ENCODE peak calls at places on chromosomes 11 and 22, in eight cellular contexts. One of them, this sample, is unnamed.

GRCh38 chr22:19568337-19569311 is 44.4 kb upstream of the CLDN5 start:
- DNase-seq in H1: no peak
- DNase-seq in right cardiac atrium: no peak
- DNase-seq in testis: no peak
- DNase-seq in WERI-Rb-1: no peak
- DNase-seq in SJCRH30: no peak
- DNase-seq in heart left ventricle: peak; percentile 56
- DNase-seq in psoas muscle: no peak
- DNase-seq in this sample: no peak

GRCh38 chr22:39439170-39439569 is 17.6 kb upstream of the MGAT3 start:
- DNase-seq in heart left ventricle: no peak
- DNase-seq in right cardiac atrium: no peak
- DNase-seq in H1: no peak
- DNase-seq in WERI-Rb-1: no peak
- DNase-seq in SJCRH30: no peak
- DNase-seq in testis: no peak
- DNase-seq in psoas muscle: no peak
- DNase-seq in this sample: no peak

GRCh38 chr11:34405079-34405858 is 33.5 kb upstream of the CAT start:
- DNase-seq in psoas muscle: no peak
- DNase-seq in H1: no peak
- DNase-seq in right cardiac atrium: no peak
- DNase-seq in testis: no peak
- DNase-seq in heart left ventricle: no peak
- DNase-seq in SJCRH30: no peak
- DNase-seq in WERI-Rb-1: no peak
- DNase-seq in this sample: no peak

GRCh38 chr11:45901646-45902045 is 5.4 kb downstream of the FREY1 start:
- DNase-seq in H1: no peak
- DNase-seq in psoas muscle: no peak
- DNase-seq in SJCRH30: no peak
- DNase-seq in right cardiac atrium: no peak
- DNase-seq in heart left ventricle: no peak
- DNase-seq in WERI-Rb-1: no peak
- DNase-seq in testis: no peak
- DNase-seq in this sample: no peak

GRCh38 chr11:9639099-9639498 is 24.8 kb upstream of the SWAP70 start:
- DNase-seq in testis: peak; percentile 63
- DNase-seq in psoas muscle: peak; percentile 73
- DNase-seq in WERI-Rb-1: no peak
- DNase-seq in right cardiac atrium: peak; percentile 74
- DNase-seq in SJCRH30: no peak
- DNase-seq in heart left ventricle: peak; percentile 44
- DNase-seq in H1: no peak
- DNase-seq in this sample: no peak

GRCh38 chr11:96254854-96255253 is 88.1 kb downstream of the MAML2 start:
- DNase-seq in WERI-Rb-1: no peak
- DNase-seq in heart left ventricle: no peak
- DNase-seq in SJCRH30: no peak
- DNase-seq in testis: no peak
- DNase-seq in right cardiac atrium: peak; percentile 14
- DNase-seq in psoas muscle: no peak
- DNase-seq in H1: no peak
- DNase-seq in this sample: no peak

GRCh38 chr11:133902506-133902905 is 54.3 kb downstream of the IGSF9B start:
- DNase-seq in psoas muscle: no peak
- DNase-seq in right cardiac atrium: no peak
- DNase-seq in H1: no peak
- DNase-seq in testis: no peak
- DNase-seq in WERI-Rb-1: no peak
- DNase-seq in SJCRH30: no peak
- DNase-seq in heart left ventricle: no peak
- DNase-seq in this sample: no peak

GRCh38 chr11:30789270-30789669 is 203.1 kb upstream of the MPPED2 start:
- DNase-seq in psoas muscle: no peak
- DNase-seq in H1: no peak
- DNase-seq in right cardiac atrium: no peak
- DNase-seq in WERI-Rb-1: no peak
- DNase-seq in heart left ventricle: no peak
- DNase-seq in SJCRH30: peak; percentile 34
- DNase-seq in testis: no peak
- DNase-seq in this sample: no peak

GRCh38 chr22:50665738-50666137 is 6.9 kb upstream of the SHANK3 start:
- DNase-seq in testis: no peak
- DNase-seq in SJCRH30: no peak
- DNase-seq in H1: no peak
- DNase-seq in right cardiac atrium: no peak
- DNase-seq in heart left ventricle: no peak
- DNase-seq in WERI-Rb-1: peak; percentile 34
- DNase-seq in psoas muscle: no peak
- DNase-seq in this sample: no peak

GRCh38 chr11:2652362-2652761 is 47.4 kb downstream of the KCNQ1OT1 start:
- DNase-seq in right cardiac atrium: no peak
- DNase-seq in WERI-Rb-1: no peak
- DNase-seq in SJCRH30: no peak
- DNase-seq in heart left ventricle: no peak
- DNase-seq in testis: no peak
- DNase-seq in H1: no peak
- DNase-seq in psoas muscle: no peak
- DNase-seq in this sample: no peak
- H3K9me3 ChIP-seq in right cardiac atrium: no peaks in the 10 kb centered on the region
- H3K9me3 ChIP-seq in WERI-Rb-1: peaks cover 20% of the 10 kb centered on the region
- H3K9me3 ChIP-seq in SJCRH30: peaks cover 38% of the 10 kb centered on the region
- H3K9me3 ChIP-seq in heart left ventricle: no peaks in the 10 kb centered on the region
- H3K9me3 ChIP-seq in testis: no peaks in the 10 kb centered on the region
- H3K9me3 ChIP-seq in H1: peaks cover 83% of the 10 kb centered on the region
- H3K9me3 ChIP-seq in psoas muscle: peaks cover 36% of the 10 kb centered on the region
- H3K9me3 ChIP-seq in this sample: peaks cover 3% of the 10 kb centered on the region

GRCh38 chr22:30968015-30968923 is at the start of gene MORC2:
- DNase-seq in WERI-Rb-1: peak; percentile 74
- DNase-seq in heart left ventricle: peak; percentile 66
- DNase-seq in psoas muscle: peak; percentile 88
- DNase-seq in SJCRH30: peak; percentile 64
- DNase-seq in H1: no peak
- DNase-seq in testis: peak; percentile 73
- DNase-seq in right cardiac atrium: peak; percentile 73
- DNase-seq in this sample: no peak
- H3K9me3 ChIP-seq in WERI-Rb-1: peaks cover 6% of the 10 kb centered on the region
- H3K9me3 ChIP-seq in heart left ventricle: no peaks in the 10 kb centered on the region
- H3K9me3 ChIP-seq in psoas muscle: no peaks in the 10 kb centered on the region
- H3K9me3 ChIP-seq in SJCRH30: no peaks in the 10 kb centered on the region
- H3K9me3 ChIP-seq in H1: no peaks in the 10 kb centered on the region
- H3K9me3 ChIP-seq in testis: no peaks in the 10 kb centered on the region
- H3K9me3 ChIP-seq in right cardiac atrium: peaks cover 3% of the 10 kb centered on the region
- H3K9me3 ChIP-seq in this sample: peaks cover 22% of the 10 kb centered on the region

GRCh38 chr11:69138265-69138664 is 17.5 kb upstream of the SMIM38 start:
- DNase-seq in H1: peak; percentile 36
- DNase-seq in psoas muscle: no peak
- DNase-seq in testis: no peak
- DNase-seq in right cardiac atrium: no peak
- DNase-seq in heart left ventricle: no peak
- DNase-seq in WERI-Rb-1: no peak
- DNase-seq in SJCRH30: no peak
- DNase-seq in this sample: no peak
- H3K9me3 ChIP-seq in H1: peaks cover 6% of the 10 kb centered on the region
- H3K9me3 ChIP-seq in psoas muscle: peaks cover 2% of the 10 kb centered on the region
- H3K9me3 ChIP-seq in testis: no peaks in the 10 kb centered on the region
- H3K9me3 ChIP-seq in right cardiac atrium: no peaks in the 10 kb centered on the region
- H3K9me3 ChIP-seq in heart left ventricle: no peaks in the 10 kb centered on the region
- H3K9me3 ChIP-seq in WERI-Rb-1: peaks cover 2% of the 10 kb centered on the region
- H3K9me3 ChIP-seq in SJCRH30: no peaks in the 10 kb centered on the region
- H3K9me3 ChIP-seq in this sample: no peaks in the 10 kb centered on the region

GRCh38 chr22:47422736-47423135 is 660.3 kb downstream of the TBC1D22A start:
- DNase-seq in psoas muscle: no peak
- DNase-seq in right cardiac atrium: no peak
- DNase-seq in H1: no peak
- DNase-seq in testis: no peak
- DNase-seq in heart left ventricle: no peak
- DNase-seq in SJCRH30: no peak
- DNase-seq in WERI-Rb-1: no peak
- DNase-seq in this sample: no peak

GRCh38 chr22:47417699-47418098 is 655.2 kb downstream of the TBC1D22A start:
- DNase-seq in SJCRH30: no peak
- DNase-seq in heart left ventricle: no peak
- DNase-seq in testis: no peak
- DNase-seq in right cardiac atrium: no peak
- DNase-seq in psoas muscle: no peak
- DNase-seq in H1: no peak
- DNase-seq in WERI-Rb-1: no peak
- DNase-seq in this sample: no peak

GRCh38 chr22:47421846-47422245 is 659.4 kb downstream of the TBC1D22A start:
- DNase-seq in right cardiac atrium: no peak
- DNase-seq in H1: no peak
- DNase-seq in SJCRH30: no peak
- DNase-seq in heart left ventricle: no peak
- DNase-seq in WERI-Rb-1: no peak
- DNase-seq in testis: no peak
- DNase-seq in psoas muscle: no peak
- DNase-seq in this sample: no peak

GRCh38 chr22:47419239-47419638 is 656.8 kb downstream of the TBC1D22A start:
- DNase-seq in WERI-Rb-1: no peak
- DNase-seq in right cardiac atrium: no peak
- DNase-seq in heart left ventricle: no peak
- DNase-seq in SJCRH30: no peak
- DNase-seq in psoas muscle: no peak
- DNase-seq in testis: no peak
- DNase-seq in H1: no peak
- DNase-seq in this sample: no peak

DNA sequence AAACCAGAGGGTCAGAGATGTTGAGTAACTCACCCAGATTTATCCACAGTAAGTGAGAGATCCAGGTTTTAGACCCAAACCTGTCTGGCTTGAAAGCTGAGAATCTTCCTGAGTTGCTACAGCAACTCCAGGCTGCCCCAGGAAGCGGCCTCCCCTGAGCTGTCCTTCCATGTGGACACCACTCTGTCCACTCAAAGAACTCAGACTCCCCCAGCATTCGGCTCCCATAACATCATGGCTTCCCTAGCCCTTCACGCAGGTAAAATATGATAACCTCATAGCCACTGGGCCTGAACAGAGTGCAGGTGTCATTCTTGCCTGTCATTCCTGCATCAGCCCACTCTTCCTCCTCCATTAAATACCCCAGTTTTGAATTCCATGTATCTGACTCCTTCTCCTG is 657.8 kb downstream of the TBC1D22A start:
- DNase-seq in WERI-Rb-1: no peak
- DNase-seq in heart left ventricle: no peak
- DNase-seq in SJCRH30: no peak
- DNase-seq in H1: no peak
- DNase-seq in right cardiac atrium: no peak
- DNase-seq in psoas muscle: no peak
- DNase-seq in testis: no peak
- DNase-seq in this sample: no peak
- H3K9me3 ChIP-seq in WERI-Rb-1: peaks cover 3% of the 10 kb centered on the region
- H3K9me3 ChIP-seq in heart left ventricle: no peaks in the 10 kb centered on the region
- H3K9me3 ChIP-seq in SJCRH30: no peaks in the 10 kb centered on the region
- H3K9me3 ChIP-seq in H1: peaks cover 86% of the 10 kb centered on the region
- H3K9me3 ChIP-seq in right cardiac atrium: no peaks in the 10 kb centered on the region
- H3K9me3 ChIP-seq in psoas muscle: no peaks in the 10 kb centered on the region
- H3K9me3 ChIP-seq in testis: no peaks in the 10 kb centered on the region
- H3K9me3 ChIP-seq in this sample: no peaks in the 10 kb centered on the region

DNA sequence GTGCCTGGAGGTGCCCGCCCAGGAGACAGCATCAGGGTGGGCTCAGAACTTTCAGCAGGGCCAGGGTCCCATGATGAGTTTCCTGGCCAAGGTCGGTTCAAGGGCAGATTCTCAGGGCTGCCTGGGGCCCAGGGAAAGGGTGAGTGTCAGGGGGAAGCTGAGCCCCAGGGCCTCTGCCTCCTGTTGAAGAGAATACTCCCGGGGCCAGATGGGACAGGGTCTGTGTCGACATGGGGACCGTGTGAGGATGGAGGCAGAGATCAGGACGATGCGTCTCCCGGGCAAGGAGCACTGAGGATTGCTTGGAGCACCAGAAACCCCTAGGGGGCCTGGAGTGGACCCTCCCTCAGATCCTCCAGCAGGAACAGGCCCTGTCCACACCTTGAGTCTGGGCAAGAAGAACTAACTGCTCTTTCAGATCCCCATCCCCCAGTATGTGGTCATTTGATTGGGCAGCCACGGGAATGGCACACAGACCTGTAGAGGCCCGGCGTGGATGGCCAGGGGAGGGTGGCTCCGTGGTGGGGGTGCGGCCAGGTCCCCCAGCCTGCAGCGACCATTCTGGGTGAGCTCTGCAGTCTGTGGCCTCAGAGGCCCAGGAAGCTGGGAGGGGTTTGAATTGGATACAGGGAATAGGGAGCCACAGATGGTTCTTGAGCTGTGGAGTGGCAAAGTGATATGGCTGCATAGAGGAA is 1078.7 kb downstream of the BRD1 start:
- DNase-seq in testis: peak; percentile 7
- DNase-seq in SJCRH30: no peak
- DNase-seq in H1: no peak
- DNase-seq in right cardiac atrium: no peak
- DNase-seq in psoas muscle: no peak
- DNase-seq in WERI-Rb-1: no peak
- DNase-seq in heart left ventricle: peak; percentile 12
- DNase-seq in this sample: no peak
- H3K9me3 ChIP-seq in testis: no peaks in the 10 kb centered on the region
- H3K9me3 ChIP-seq in SJCRH30: no peaks in the 10 kb centered on the region
- H3K9me3 ChIP-seq in H1: no peaks in the 10 kb centered on the region
- H3K9me3 ChIP-seq in right cardiac atrium: no peaks in the 10 kb centered on the region
- H3K9me3 ChIP-seq in psoas muscle: no peaks in the 10 kb centered on the region
- H3K9me3 ChIP-seq in WERI-Rb-1: no peaks in the 10 kb centered on the region
- H3K9me3 ChIP-seq in heart left ventricle: no peaks in the 10 kb centered on the region
- H3K9me3 ChIP-seq in this sample: no peaks in the 10 kb centered on the region

DNA sequence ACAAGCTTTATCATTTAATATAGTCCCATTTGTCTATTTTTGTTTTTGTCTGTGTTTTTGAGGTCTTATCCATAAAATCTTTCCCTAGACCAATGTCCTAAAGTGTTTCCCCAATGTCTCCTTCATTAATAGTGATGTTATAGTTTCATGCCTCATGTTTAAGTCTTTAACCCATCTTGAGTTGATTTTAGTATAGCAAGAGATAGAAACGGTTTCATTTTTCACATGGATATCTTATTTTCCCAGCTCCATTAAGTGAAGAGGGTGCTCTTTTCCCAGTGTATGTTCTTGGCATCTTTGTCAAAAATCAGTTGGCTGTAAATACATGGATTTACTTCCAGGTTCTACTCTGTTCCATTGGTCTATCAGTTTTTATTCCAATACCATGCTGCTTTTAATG is 58.2 kb downstream of the KCNQ1OT1 start:
- DNase-seq in testis: no peak
- DNase-seq in H1: no peak
- DNase-seq in right cardiac atrium: no peak
- DNase-seq in psoas muscle: no peak
- DNase-seq in WERI-Rb-1: no peak
- DNase-seq in heart left ventricle: no peak
- DNase-seq in SJCRH30: no peak
- DNase-seq in this sample: no peak
- H3K9me3 ChIP-seq in testis: no peaks in the 10 kb centered on the region
- H3K9me3 ChIP-seq in H1: peaks cover 67% of the 10 kb centered on the region
- H3K9me3 ChIP-seq in right cardiac atrium: peaks cover 6% of the 10 kb centered on the region
- H3K9me3 ChIP-seq in psoas muscle: peaks cover 58% of the 10 kb centered on the region
- H3K9me3 ChIP-seq in WERI-Rb-1: peaks cover 50% of the 10 kb centered on the region
- H3K9me3 ChIP-seq in heart left ventricle: peaks cover 11% of the 10 kb centered on the region
- H3K9me3 ChIP-seq in SJCRH30: peaks cover 70% of the 10 kb centered on the region
- H3K9me3 ChIP-seq in this sample: peaks cover 13% of the 10 kb centered on the region

GRCh38 chr22:11628651-11629511 is 3899.1 kb upstream of the OR11H1 start:
- DNase-seq in SJCRH30: no peak
- DNase-seq in right cardiac atrium: no peak
- DNase-seq in H1: no peak
- DNase-seq in psoas muscle: peak; percentile 54
- DNase-seq in testis: no peak
- DNase-seq in heart left ventricle: peak; percentile 17
- DNase-seq in WERI-Rb-1: no peak
- DNase-seq in this sample: no peak
- H3K9me3 ChIP-seq in SJCRH30: no peaks in the 10 kb centered on the region
- H3K9me3 ChIP-seq in right cardiac atrium: no peaks in the 10 kb centered on the region
- H3K9me3 ChIP-seq in H1: peaks cover 57% of the 10 kb centered on the region
- H3K9me3 ChIP-seq in psoas muscle: peaks cover 2% of the 10 kb centered on the region
- H3K9me3 ChIP-seq in testis: peaks cover 3% of the 10 kb centered on the region
- H3K9me3 ChIP-seq in heart left ventricle: no peaks in the 10 kb centered on the region
- H3K9me3 ChIP-seq in WERI-Rb-1: peaks cover 17% of the 10 kb centered on the region
- H3K9me3 ChIP-seq in this sample: no peaks in the 10 kb centered on the region

GRCh38 chr22:48367731-48368130 is 1459.9 kb downstream of the BRD1 start:
- DNase-seq in psoas muscle: no peak
- DNase-seq in testis: no peak
- DNase-seq in heart left ventricle: no peak
- DNase-seq in SJCRH30: no peak
- DNase-seq in H1: peak; percentile 41
- DNase-seq in right cardiac atrium: no peak
- DNase-seq in WERI-Rb-1: no peak
- DNase-seq in this sample: no peak
- H3K9me3 ChIP-seq in psoas muscle: no peaks in the 10 kb centered on the region
- H3K9me3 ChIP-seq in testis: no peaks in the 10 kb centered on the region
- H3K9me3 ChIP-seq in heart left ventricle: no peaks in the 10 kb centered on the region
- H3K9me3 ChIP-seq in SJCRH30: no peaks in the 10 kb centered on the region
- H3K9me3 ChIP-seq in H1: no peaks in the 10 kb centered on the region
- H3K9me3 ChIP-seq in right cardiac atrium: no peaks in the 10 kb centered on the region
- H3K9me3 ChIP-seq in WERI-Rb-1: no peaks in the 10 kb centered on the region
- H3K9me3 ChIP-seq in this sample: no peaks in the 10 kb centered on the region

This sample was measured in T-helper 17 cell.